ENCODE peak calls at places on chromosomes 7 and 10, in six cellular contexts. U is K562, P is H1, N is SK-N-SH, G is HepG2, H is HCT116. T is an unnamed sample.

GRCh38 chr10:29392376-29393021 is 103.6 kb downstream of the LYZL1 start:
- DNase-seq in U (peak; percentile 52), P (no peak), N (peak; percentile 75), G (peak; percentile 54), H (no peak), T (no peak)

GRCh38 chr7:98976396-98977185 is 98.3 kb downstream of the TRRAP start:
- DNase-seq in U (no peak), P (no peak), N (no peak), G (no peak), H (no peak), T (no peak)

GRCh38 chr10:114615600-114616007 is 42.5 kb downstream of the ABLIM1 start:
- DNase-seq in U (no peak), P (no peak), N (no peak), G (no peak), H (no peak), T (no peak)

GRCh38 chr7:126394406-126394805 is 858.3 kb downstream of the GRM8 start:
- DNase-seq in U (no peak), P (no peak), N (no peak), G (no peak), H (no peak), T (no peak)

GRCh38 chr10:73168486-73168844 is 546 bp downstream of the FAM149B1 start:
- DNase-seq in U (no peak), P (peak; percentile 1), N (no peak), G (peak; percentile 47), H (no peak), T (peak; percentile 23)

GRCh38 chr10:130477360-130477759 is 341.2 kb downstream of the GLRX3 start:
- DNase-seq in U (no peak), P (no peak), N (no peak), G (no peak), H (no peak), T (no peak)

GRCh38 chr10:48608926-48609325 is 4.1 kb upstream of the ARHGAP22 start:
- DNase-seq in U (no peak), P (no peak), N (no peak), G (no peak), H (no peak), T (no peak)

GRCh38 chr10:93854985-93855384 is 38.8 kb upstream of the SLC35G1 start:
- DNase-seq in U (no peak), P (no peak), N (no peak), G (no peak), H (no peak), T (no peak)

GRCh38 chr10:94343159-94343558 is 19.6 kb downstream of the NOC3L start:
- DNase-seq in U (no peak), P (no peak), N (no peak), G (no peak), H (no peak), T (no peak)

GRCh38 chr10:73446926-73447325 is 13.6 kb upstream of the MSS51 start:
- DNase-seq in U (no peak), P (no peak), N (no peak), G (no peak), H (no peak), T (no peak)

GRCh38 chr10:6114758-6115410 is 26.1 kb downstream of the RBM17 start:
- DNase-seq in U (no peak), P (no peak), N (no peak), G (no peak), H (no peak), T (no peak)

GRCh38 chr10:46028584-46029570 is 1.5 kb downstream of the NCOA4 start:
- DNase-seq in U (peak; percentile 78), P (no peak), N (peak; percentile 62), G (peak; percentile 95), H (peak; percentile 71), T (peak; percentile 13)

GRCh38 chr10:30873408-30873807 is 158.3 kb downstream of the ZNF438 start:
- DNase-seq in U (no peak), P (no peak), N (no peak), G (no peak), H (no peak), T (no peak)

GRCh38 chr10:99560277-99561126 is 27.8 kb downstream of the NKX2-3 start:
- DNase-seq in U (peak; percentile 67), P (no peak), N (peak; percentile 56), G (peak; percentile 55), H (peak; percentile 61), T (no peak)

GRCh38 chr10:132941640-132942051 is 724 bp downstream of the CFAP46 start:
- DNase-seq in U (no peak), P (no peak), N (peak; percentile 53), G (no peak), H (no peak), T (no peak)
- TF ChIP-seq YY1 in U (no peak), P (no peak), N (no peak), G (no peak), H (no peak), T (no peak)

GRCh38 chr10:19638873-19639233 is 177.4 kb upstream of the PLXDC2 start:
- DNase-seq in U (no peak), P (no peak), N (no peak), G (no peak), H (no peak), T (no peak)
- H3K4me3 ChIP-seq in U (no peak overlapping the region), P (no peak overlapping the region), N (no peak overlapping the region), G (no peak overlapping the region), H (no peak overlapping the region), T (no peak overlapping the region)

GRCh38 chr10:124743188-124744046 is 761 bp downstream of the FAM53B start:
- DNase-seq in U (peak; percentile 46), P (no peak), N (peak; percentile 74), G (no peak), H (no peak), T (no peak)
- TF ChIP-seq YY1 in U (no peak), P (no peak), N (no peak), G (no peak), H (no peak), T (no peak)

GRCh38 chr10:116608683-116609594 is 11.8 kb upstream of the PNLIPRP2 start:
- DNase-seq in U (no peak), P (no peak), N (no peak), G (no peak), H (no peak), T (no peak)
- H3K4me3 ChIP-seq in U (peak overlapping the region; percentile 8), P (peak overlapping the region; percentile 20), N (no peak overlapping the region), G (no peak overlapping the region), H (no peak overlapping the region), T (peak overlapping the region; percentile 76)

GRCh38 chr7:33744293-33744692 is 161.0 kb upstream of the BMPER start:
- DNase-seq in U (peak; percentile 34), P (no peak), N (no peak), G (peak; percentile 58), H (peak; percentile 21), T (no peak)
- TF ChIP-seq YY1 in U (no peak), P (no peak), N (no peak), G (no peak), H (no peak), T (no peak)

GRCh38 chr10:33365871-33366411 is 31.5 kb upstream of the NRP1 start:
- DNase-seq in U (no peak), P (no peak), N (no peak), G (no peak), H (peak; percentile 55), T (no peak)
- H3K4me3 ChIP-seq in U (no peak overlapping the region), P (no peak overlapping the region), N (no peak overlapping the region), G (no peak overlapping the region), H (no peak overlapping the region), T (no peak overlapping the region)

T was measured in NT2/D1.